ENCODE peak calls at places on chromosomes 16 and 17, in six cellular contexts. A is A673, N is HL-60, O is left ventricle myocardium inferior, K is transverse colon, Q is tibial artery. P is an unnamed sample.

GRCh38 chr17:6163632-6164319 is 93.6 kb downstream of the WSCD1 start:
- DNase-seq in Q (no peak), K (no peak), O (no peak), A (peak), N (no peak), P (peak)

GRCh38 chr17:60630352-60630751 is 30.4 kb downstream of the PPM1D start:
- DNase-seq in K (peak), A (no peak), O (peak), Q (peak), N (no peak), P (peak)

GRCh38 chr17:78665385-78665951 is 88.3 kb upstream of the DNAH17 start:
- DNase-seq in Q (no peak), O (no peak), N (no peak), K (no peak), A (no peak), P (no peak)

GRCh38 chr16:72654535-72654934 is 393.4 kb downstream of the ZFHX3 start:
- DNase-seq in N (no peak), O (no peak), K (no peak), Q (no peak), A (no peak), P (no peak)

GRCh38 chr16:29232811-29233704 is 173.5 kb downstream of the NPIPB11 start:
- DNase-seq in N (no peak), A (no peak), O (no peak), K (no peak), Q (no peak), P (no peak)

GRCh38 chr17:4582691-4583090 is 1.6 kb upstream of the SMTNL2 start:
- DNase-seq in O (no peak), K (no peak), Q (no peak), N (no peak), A (no peak), P (no peak)

GRCh38 chr17:75088465-75088895 is 726 bp downstream of the SLC16A5 start:
- DNase-seq in A (no peak), N (no peak), K (peak), Q (no peak), O (no peak), P (no peak)

GRCh38 chr16:51034481-51035109 is 116.5 kb downstream of the SALL1 start:
- DNase-seq in O (no peak), Q (no peak), K (no peak), A (peak), N (no peak), P (no peak)

GRCh38 chr16:51818342-51818944 is 667.4 kb upstream of the SALL1 start:
- DNase-seq in Q (no peak), O (peak), N (no peak), K (peak), A (peak), P (peak)

GRCh38 chr16:85539629-85540291 is 73.4 kb upstream of the GSE1 start:
- DNase-seq in A (no peak), N (no peak), K (no peak), O (no peak), Q (no peak), P (no peak)

GRCh38 chr17:59353106-59353854 is 21.8 kb downstream of the YPEL2 start:
- DNase-seq in O (no peak), Q (no peak), N (no peak), A (no peak), K (no peak), P (no peak)

GRCh38 chr17:15892679-15893332 is 52.1 kb upstream of the ADORA2B start:
- DNase-seq in O (no peak), N (no peak), A (peak), Q (no peak), K (no peak), P (no peak)

GRCh38 chr17:4074831-4075495 is 67.9 kb downstream of the ZZEF1 start:
- DNase-seq in N (no peak), Q (no peak), A (peak), K (no peak), O (no peak), P (peak)

GRCh38 chr16:84360170-84360569 is 8.2 kb upstream of the ATP2C2 start:
- DNase-seq in O (no peak), Q (no peak), K (no peak), N (no peak), A (no peak), P (no peak)

GRCh38 chr16:14196011-14196410 is 124.9 kb downstream of the MRTFB start:
- DNase-seq in O (no peak), N (no peak), K (no peak), A (peak), Q (no peak), P (no peak)

GRCh38 chr17:19248923-19249574 is 11.9 kb downstream of the EPN2 start:
- DNase-seq in O (peak), A (no peak), K (peak), Q (peak), N (no peak), P (peak)

GRCh38 chr16:56944954-56945839 is 13.3 kb downstream of the HERPUD1 start:
- DNase-seq in Q (no peak), O (no peak), K (no peak), N (no peak), A (no peak), P (no peak)

GRCh38 chr16:50315346-50315997 is 49.1 kb downstream of the ADCY7 start:
- DNase-seq in O (no peak), N (no peak), Q (no peak), A (no peak), K (peak), P (no peak)

GRCh38 chr17:57182621-57183020 is 73.7 kb upstream of the MSI2 start:
- DNase-seq in A (no peak), K (no peak), Q (no peak), O (no peak), N (no peak), P (no peak)

GRCh38 chr16:81261049-81261648 is 22.7 kb downstream of the BCO1 start:
- DNase-seq in N (no peak), O (no peak), K (no peak), A (peak), Q (no peak), P (peak)

GRCh38 chr16:74035816-74036215 is 260.8 kb upstream of the PSMD7 start:
- DNase-seq in Q (no peak), K (no peak), O (no peak), N (peak), A (peak), P (peak)

GRCh38 chr17:74742153-74742515 is 5.1 kb downstream of the RAB37 start:
- DNase-seq in N (no peak), A (no peak), Q (no peak), K (peak), O (peak), P (no peak)

GRCh38 chr17:13736915-13737314 is 135.2 kb upstream of the HS3ST3A1 start:
- DNase-seq in K (no peak), O (no peak), N (no peak), Q (no peak), A (no peak), P (peak)

GRCh38 chr16:24773771-24774427 is 44.4 kb downstream of the TNRC6A start:
- DNase-seq in Q (no peak), K (no peak), N (no peak), A (no peak), O (no peak), P (peak)
- TF ChIP-seq CTCF in Q (no peak), K (no peak), N (no peak), A (no peak), O (no peak), P (no peak)

GRCh38 chr17:29510953-29511352 is 55.9 kb downstream of the ABHD15 start:
- DNase-seq in A (no peak), O (no peak), Q (no peak), K (no peak), N (no peak), P (no peak)

GRCh38 chr17:29504711-29505110 is 62.1 kb downstream of the ABHD15 start:
- DNase-seq in A (no peak), N (no peak), O (no peak), K (no peak), Q (no peak), P (peak)

GRCh38 chr17:29505826-29506225 is 61.0 kb downstream of the ABHD15 start:
- DNase-seq in N (no peak), A (no peak), Q (no peak), O (no peak), K (no peak), P (no peak)
- H3K4me3 ChIP-seq in N (no peak), A (no peak), Q (no peak), O (no peak), K (no peak), P (no peak)

GRCh38 chr17:80605326-80606066 is 60.9 kb downstream of the RPTOR start:
- DNase-seq in K (no peak), O (no peak), Q (no peak), N (no peak), A (no peak), P (peak)
- TF ChIP-seq CTCF in K (no peak), O (no peak), Q (no peak), N (no peak), A (no peak), P (no peak)

GRCh38 chr16:19359556-19359955 is 58.1 kb upstream of the TMC5 start:
- DNase-seq in K (no peak), A (no peak), N (no peak), O (no peak), Q (no peak), P (no peak)
- H3K4me3 ChIP-seq in K (no peak), A (no peak), N (no peak), O (no peak), Q (no peak), P (no peak)

DNA sequence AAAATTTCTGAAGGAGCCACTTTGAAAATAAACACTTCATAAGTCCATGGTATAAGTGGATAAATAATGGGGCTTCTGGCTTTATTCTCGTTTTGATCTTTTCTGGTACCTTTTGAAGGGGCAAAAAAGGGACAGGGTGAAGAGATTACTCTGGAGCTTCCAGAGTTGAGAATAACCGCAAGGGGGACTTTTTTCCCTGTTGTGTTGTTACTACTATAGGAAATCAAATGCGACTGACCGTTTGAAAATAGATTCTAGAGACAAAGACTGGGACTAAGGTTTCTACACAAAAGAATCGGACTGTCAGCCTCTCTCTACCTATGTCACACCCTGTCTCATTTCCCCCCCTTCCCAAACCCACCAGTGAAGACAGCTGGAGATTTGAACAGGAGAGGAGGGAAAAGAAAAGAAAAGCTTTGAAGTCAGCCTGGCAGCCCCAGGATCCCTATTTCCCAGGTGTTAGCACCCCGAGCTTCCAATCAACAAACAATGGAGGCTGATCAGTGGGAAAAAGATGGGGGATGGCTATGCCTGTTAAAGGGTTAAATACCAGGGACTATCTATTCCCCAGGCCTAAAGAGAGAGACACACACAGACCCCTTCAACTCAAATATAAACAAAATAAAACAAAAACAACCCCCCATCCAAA is 8.3 kb downstream of the HOXB4 start:
- DNase-seq in K (no peak), A (no peak), Q (no peak), N (no peak), O (no peak), P (no peak)
- TF ChIP-seq CTCF in K (peak), A (no peak), Q (no peak), N (no peak), O (no peak), P (peak)